ENCODE peak calls at places on chromosomes 1 and 21, in ten cellular contexts. One of them, this sample, is unnamed.
A peak's percentile ranks its signal among the peaks of the same experiment; 100 is the strongest.

GRCh38 chr1:234987415-234988159 is 141.1 kb downstream of the TOMM20 start:
- DNase-seq in sigmoid colon: peak; percentile 95
- DNase-seq in esophagus squamous epithelium: no peak
- DNase-seq in ovary: peak; percentile 82
- DNase-seq in heart left ventricle: peak; percentile 65
- DNase-seq in Peyer's patch: no peak
- DNase-seq in body of pancreas: peak; percentile 80
- DNase-seq in suprapubic skin: peak; percentile 93
- DNase-seq in esophagus muscularis mucosa: peak; percentile 96
- DNase-seq in HCT116: no peak
- DNase-seq in this sample: no peak

GRCh38 chr1:220552672-220553258 is 24.8 kb downstream of the MARK1 start:
- DNase-seq in sigmoid colon: no peak
- DNase-seq in esophagus squamous epithelium: no peak
- DNase-seq in ovary: no peak
- DNase-seq in heart left ventricle: no peak
- DNase-seq in Peyer's patch: no peak
- DNase-seq in body of pancreas: no peak
- DNase-seq in suprapubic skin: no peak
- DNase-seq in esophagus muscularis mucosa: no peak
- DNase-seq in HCT116: no peak
- DNase-seq in this sample: no peak

GRCh38 chr1:42931108-42931539 is 27.5 kb downstream of the SLC2A1 start:
- DNase-seq in sigmoid colon: no peak
- DNase-seq in esophagus squamous epithelium: no peak
- DNase-seq in ovary: no peak
- DNase-seq in heart left ventricle: no peak
- DNase-seq in Peyer's patch: peak; percentile 59
- DNase-seq in body of pancreas: peak; percentile 51
- DNase-seq in suprapubic skin: peak; percentile 59
- DNase-seq in esophagus muscularis mucosa: no peak
- DNase-seq in HCT116: no peak
- DNase-seq in this sample: no peak

GRCh38 chr1:59669752-59670312 is 144.9 kb upstream of the HOOK1 start:
- DNase-seq in sigmoid colon: peak; percentile 82
- DNase-seq in esophagus squamous epithelium: no peak
- DNase-seq in ovary: peak; percentile 54
- DNase-seq in heart left ventricle: peak; percentile 58
- DNase-seq in Peyer's patch: no peak
- DNase-seq in body of pancreas: peak; percentile 55
- DNase-seq in suprapubic skin: no peak
- DNase-seq in esophagus muscularis mucosa: peak; percentile 83
- DNase-seq in HCT116: no peak
- DNase-seq in this sample: peak; percentile 40

GRCh38 chr21:18832081-18832670 is 428.6 kb upstream of the TMPRSS15 start:
- DNase-seq in sigmoid colon: no peak
- DNase-seq in esophagus squamous epithelium: no peak
- DNase-seq in ovary: no peak
- DNase-seq in heart left ventricle: no peak
- DNase-seq in Peyer's patch: no peak
- DNase-seq in body of pancreas: no peak
- DNase-seq in suprapubic skin: no peak
- DNase-seq in esophagus muscularis mucosa: no peak
- DNase-seq in HCT116: no peak
- DNase-seq in this sample: no peak

GRCh38 chr1:232517204-232517603 is 112.7 kb downstream of the SIPA1L2 start:
- DNase-seq in sigmoid colon: no peak
- DNase-seq in esophagus squamous epithelium: no peak
- DNase-seq in ovary: no peak
- DNase-seq in heart left ventricle: no peak
- DNase-seq in Peyer's patch: no peak
- DNase-seq in body of pancreas: no peak
- DNase-seq in suprapubic skin: no peak
- DNase-seq in esophagus muscularis mucosa: no peak
- DNase-seq in HCT116: no peak
- DNase-seq in this sample: no peak

GRCh38 chr1:24641646-24642151 is 1.4 kb upstream of the SRRM1 start:
- DNase-seq in sigmoid colon: peak; percentile 79
- DNase-seq in esophagus squamous epithelium: no peak
- DNase-seq in ovary: peak; percentile 58
- DNase-seq in heart left ventricle: peak; percentile 58
- DNase-seq in Peyer's patch: peak; percentile 57
- DNase-seq in body of pancreas: peak; percentile 24
- DNase-seq in suprapubic skin: peak; percentile 76
- DNase-seq in esophagus muscularis mucosa: peak; percentile 91
- DNase-seq in HCT116: no peak
- DNase-seq in this sample: peak; percentile 6

GRCh38 chr1:211327341-211327921 is 798 bp downstream of the TRAF5 start:
- DNase-seq in sigmoid colon: no peak
- DNase-seq in esophagus squamous epithelium: no peak
- DNase-seq in ovary: no peak
- DNase-seq in heart left ventricle: peak; percentile 25
- DNase-seq in Peyer's patch: no peak
- DNase-seq in body of pancreas: peak; percentile 87
- DNase-seq in suprapubic skin: no peak
- DNase-seq in esophagus muscularis mucosa: no peak
- DNase-seq in HCT116: no peak
- DNase-seq in this sample: no peak

GRCh38 chr1:57018119-57018518 is 52.3 kb upstream of the C8B start:
- DNase-seq in sigmoid colon: no peak
- DNase-seq in esophagus squamous epithelium: no peak
- DNase-seq in ovary: no peak
- DNase-seq in heart left ventricle: no peak
- DNase-seq in Peyer's patch: no peak
- DNase-seq in body of pancreas: no peak
- DNase-seq in suprapubic skin: no peak
- DNase-seq in esophagus muscularis mucosa: no peak
- DNase-seq in HCT116: no peak
- DNase-seq in this sample: no peak

GRCh38 chr1:203099121-203099520 is 13.3 kb upstream of the MYOG start:
- DNase-seq in sigmoid colon: no peak
- DNase-seq in esophagus squamous epithelium: no peak
- DNase-seq in ovary: no peak
- DNase-seq in heart left ventricle: no peak
- DNase-seq in Peyer's patch: no peak
- DNase-seq in body of pancreas: no peak
- DNase-seq in suprapubic skin: no peak
- DNase-seq in esophagus muscularis mucosa: peak; percentile 74
- DNase-seq in HCT116: no peak
- DNase-seq in this sample: no peak

GRCh38 chr1:9823693-9823942 is 147 bp downstream of the CLSTN1 start:
- DNase-seq in sigmoid colon: no peak
- DNase-seq in esophagus squamous epithelium: no peak
- DNase-seq in ovary: no peak
- DNase-seq in heart left ventricle: no peak
- DNase-seq in Peyer's patch: no peak
- DNase-seq in body of pancreas: no peak
- DNase-seq in suprapubic skin: no peak
- DNase-seq in esophagus muscularis mucosa: no peak
- DNase-seq in HCT116: no peak
- DNase-seq in this sample: no peak
- TF ChIP-seq POLR2A in sigmoid colon: no peak
- TF ChIP-seq POLR2A in esophagus squamous epithelium: peak; percentile 27
- TF ChIP-seq POLR2A in ovary: peak; percentile 69
- TF ChIP-seq POLR2A in heart left ventricle: peak; percentile 52
- TF ChIP-seq POLR2A in Peyer's patch: peak; percentile 63
- TF ChIP-seq POLR2A in body of pancreas: no peak
- TF ChIP-seq POLR2A in suprapubic skin: no peak
- TF ChIP-seq POLR2A in esophagus muscularis mucosa: no peak
- TF ChIP-seq POLR2A in HCT116: peak; percentile 58
- TF ChIP-seq POLR2A in this sample: peak; percentile 34

DNA sequence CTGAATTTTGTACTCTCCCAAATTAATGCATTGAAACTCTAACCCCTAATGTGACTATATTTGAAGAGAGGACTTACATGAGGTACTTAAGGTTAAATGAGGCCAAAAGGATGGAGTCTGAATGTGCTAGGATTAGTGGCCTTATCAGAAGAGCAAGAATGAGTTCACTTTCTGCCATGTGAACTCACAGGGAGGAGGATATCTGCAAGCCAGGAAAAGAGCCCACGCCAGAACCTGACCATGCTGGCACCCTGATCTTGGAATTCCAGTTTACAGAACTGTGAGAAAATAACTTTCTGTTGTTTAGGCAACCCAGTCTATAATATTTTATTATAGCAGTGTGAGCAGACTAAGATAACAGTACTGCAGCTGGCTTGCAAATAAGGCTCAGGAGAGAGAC is 12.2 kb upstream of the FASLG start:
- DNase-seq in sigmoid colon: no peak
- DNase-seq in esophagus squamous epithelium: no peak
- DNase-seq in ovary: no peak
- DNase-seq in heart left ventricle: no peak
- DNase-seq in Peyer's patch: no peak
- DNase-seq in body of pancreas: no peak
- DNase-seq in suprapubic skin: no peak
- DNase-seq in esophagus muscularis mucosa: no peak
- DNase-seq in HCT116: no peak
- DNase-seq in this sample: no peak
- H3K4me1 ChIP-seq in sigmoid colon: no peaks in the 10 kb centered on the region
- H3K4me1 ChIP-seq in esophagus squamous epithelium: no peaks in the 10 kb centered on the region
- H3K4me1 ChIP-seq in ovary: no peaks in the 10 kb centered on the region
- H3K4me1 ChIP-seq in heart left ventricle: no peaks in the 10 kb centered on the region
- H3K4me1 ChIP-seq in Peyer's patch: no peaks in the 10 kb centered on the region
- H3K4me1 ChIP-seq in body of pancreas: no peaks in the 10 kb centered on the region
- H3K4me1 ChIP-seq in suprapubic skin: no peaks in the 10 kb centered on the region
- H3K4me1 ChIP-seq in esophagus muscularis mucosa: no peaks in the 10 kb centered on the region
- H3K4me1 ChIP-seq in HCT116: peaks cover 16% of the 10 kb centered on the region
- H3K4me1 ChIP-seq in this sample: no peaks in the 10 kb centered on the region

GRCh38 chr1:212608956-212609700 is 567 bp downstream of the ATF3 start:
- DNase-seq in sigmoid colon: peak; percentile 80
- DNase-seq in esophagus squamous epithelium: no peak
- DNase-seq in ovary: peak; percentile 42
- DNase-seq in heart left ventricle: peak; percentile 54
- DNase-seq in Peyer's patch: peak; percentile 76
- DNase-seq in body of pancreas: peak; percentile 61
- DNase-seq in suprapubic skin: peak; percentile 78
- DNase-seq in esophagus muscularis mucosa: no peak
- DNase-seq in HCT116: no peak
- DNase-seq in this sample: peak; percentile 36
- TF ChIP-seq POLR2A in sigmoid colon: no peak
- TF ChIP-seq POLR2A in esophagus squamous epithelium: no peak
- TF ChIP-seq POLR2A in ovary: no peak
- TF ChIP-seq POLR2A in heart left ventricle: no peak
- TF ChIP-seq POLR2A in Peyer's patch: no peak
- TF ChIP-seq POLR2A in body of pancreas: no peak
- TF ChIP-seq POLR2A in suprapubic skin: no peak
- TF ChIP-seq POLR2A in esophagus muscularis mucosa: no peak
- TF ChIP-seq POLR2A in HCT116: no peak
- TF ChIP-seq POLR2A in this sample: no peak

GRCh38 chr1:27598288-27598687 is 5.7 kb downstream of the AHDC1 start:
- DNase-seq in sigmoid colon: peak; percentile 87
- DNase-seq in esophagus squamous epithelium: no peak
- DNase-seq in ovary: peak; percentile 73
- DNase-seq in heart left ventricle: peak; percentile 77
- DNase-seq in Peyer's patch: no peak
- DNase-seq in body of pancreas: no peak
- DNase-seq in suprapubic skin: no peak
- DNase-seq in esophagus muscularis mucosa: no peak
- DNase-seq in HCT116: no peak
- DNase-seq in this sample: no peak
- H3K4me1 ChIP-seq in sigmoid colon: no peaks in the 10 kb centered on the region
- H3K4me1 ChIP-seq in esophagus squamous epithelium: peaks cover 74% of the 10 kb centered on the region
- H3K4me1 ChIP-seq in ovary: peaks cover 59% of the 10 kb centered on the region
- H3K4me1 ChIP-seq in heart left ventricle: peaks cover 12% of the 10 kb centered on the region
- H3K4me1 ChIP-seq in Peyer's patch: peaks cover 98% of the 10 kb centered on the region
- H3K4me1 ChIP-seq in body of pancreas: peaks cover 50% of the 10 kb centered on the region
- H3K4me1 ChIP-seq in suprapubic skin: peaks cover 93% of the 10 kb centered on the region
- H3K4me1 ChIP-seq in esophagus muscularis mucosa: peaks cover 95% of the 10 kb centered on the region
- H3K4me1 ChIP-seq in HCT116: peaks cover 53% of the 10 kb centered on the region
- H3K4me1 ChIP-seq in this sample: peaks cover 88% of the 10 kb centered on the region

This sample was measured in gastrocnemius medialis.